ENCODE peak calls at places on chromosomes 13 and 19, in four cellular contexts. R is neuronal stem cell, K is NCI-H1092 treated with DMSO at 0.1 percent for 48 hours, P is AG04450. A is an unnamed sample.

GRCh38 chr13:89372193-89372592 is 1701.0 kb downstream of the SLITRK5 start:
- DNase-seq in P (no peak), R (no peak), K (no peak), A (no peak)

GRCh38 chr19:936175-936546 is 10.3 kb downstream of the ARID3A start:
- DNase-seq in P (no peak), K (no peak), R (no peak), A (no peak)

GRCh38 chr19:17245535-17245984 is at the start of gene NR2F6:
- DNase-seq in R (no peak), K (no peak), P (no peak), A (no peak)

GRCh38 chr13:44004881-44005280 is 125.2 kb downstream of the LACC1 start:
- DNase-seq in R (no peak), K (no peak), P (peak; percentile 23), A (no peak)

GRCh38 chr19:55590621-55591020 is 8.7 kb downstream of the FIZ1 start:
- DNase-seq in R (no peak), P (no peak), K (no peak), A (no peak)

GRCh38 chr19:47723573-47723923 is 10.3 kb downstream of the EHD2 start:
- DNase-seq in P (no peak), K (no peak), R (no peak), A (no peak)

GRCh38 chr19:1777149-1777548 is 23.8 kb downstream of the ONECUT3 start:
- DNase-seq in R (no peak), P (no peak), K (no peak), A (no peak)

GRCh38 chr13:59230484-59231264 is 933.1 kb downstream of the DIAPH3 start:
- DNase-seq in P (no peak), K (no peak), R (no peak), A (no peak)

GRCh38 chr19:17766543-17767131 is 15.4 kb downstream of the FCHO1 start:
- DNase-seq in R (peak; percentile 70), K (peak; percentile 48), P (peak; percentile 32), A (no peak)

GRCh38 chr19:40756502-40757110 is 5.6 kb downstream of the SNRPA start:
- DNase-seq in K (no peak), P (no peak), R (no peak), A (no peak)

GRCh38 chr13:102132896-102133295 is 269.0 kb downstream of the FGF14 start:
- DNase-seq in K (peak; percentile 69), R (no peak), P (no peak), A (no peak)

GRCh38 chr19:532578-533484 is 1.3 kb downstream of the CDC34 start:
- DNase-seq in K (peak; percentile 69), R (no peak), P (no peak), A (no peak)

GRCh38 chr19:47479701-47480503 is 4.1 kb downstream of the KPTN start:
- DNase-seq in K (no peak), R (no peak), P (no peak), A (no peak)

A was measured in natural killer cell treated with Interleukin-12 subunit alpha and Interleukin-12 subunit beta and Interleukin-15 and Interleukin-18, amount 100 ng/mL, for 72 hours.